ENCODE peak calls at places on chromosomes 5 and 9, in ten cellular contexts. U is HL-60, N is HCT116, T is SK-N-SH, M is stomach, I is suprapubic skin, S is sigmoid colon, Q is endothelial cell of umbilical vein, P is breast epithelium, G is Panc1. F is an unnamed sample.

GRCh38 chr9:91151014-91151740 is 210.5 kb downstream of the AUH start:
- DNase-seq in U (no peak), N (no peak), T (no peak), M (no peak), I (no peak), S (no peak), Q (no peak), P (no peak), G (no peak), F (no peak)

GRCh38 chr5:64229163-64229774 is 63.6 kb downstream of the RNF180 start:
- DNase-seq in U (no peak), N (no peak), T (peak; percentile 57), M (no peak), I (no peak), S (no peak), Q (peak; percentile 49), P (no peak), G (no peak), F (no peak)

GRCh38 chr5:134114886-134115805 is 665 bp downstream of the TCF7 start:
- DNase-seq in U (no peak), N (no peak), T (peak; percentile 84), M (peak; percentile 35), I (no peak), S (no peak), Q (no peak), P (no peak), G (no peak), F (no peak)

GRCh38 chr9:132910376-132910775 is 31.7 kb downstream of the SPACA9 start:
- DNase-seq in U (no peak), N (no peak), T (no peak), M (no peak), I (no peak), S (no peak), Q (no peak), P (no peak), G (no peak), F (no peak)

GRCh38 chr5:34789021-34789531 is 49.9 kb upstream of the TTC23L start:
- DNase-seq in U (no peak), N (no peak), T (no peak), M (no peak), I (no peak), S (no peak), Q (peak; percentile 95), P (no peak), G (no peak), F (no peak)

GRCh38 chr5:17190799-17191391 is 26.5 kb upstream of the BASP1 start:
- DNase-seq in U (no peak), N (no peak), T (no peak), M (no peak), I (no peak), S (no peak), Q (peak; percentile 58), P (no peak), G (no peak), F (no peak)

GRCh38 chr5:62282079-62282478 is 23.9 kb upstream of the KIF2A start:
- DNase-seq in U (no peak), N (no peak), T (no peak), M (no peak), I (no peak), S (no peak), Q (no peak), P (no peak), G (no peak), F (no peak)

GRCh38 chr9:130491830-130492465 is 47.2 kb downstream of the ASS1 start:
- DNase-seq in U (no peak), N (no peak), T (no peak), M (no peak), I (no peak), S (no peak), Q (no peak), P (no peak), G (no peak), F (no peak)

GRCh38 chr9:134735441-134736175 is 94.0 kb downstream of the COL5A1 start:
- DNase-seq in U (no peak), N (no peak), T (peak; percentile 62), M (peak; percentile 33), I (peak; percentile 88), S (peak; percentile 94), Q (no peak), P (no peak), G (no peak), F (no peak)

GRCh38 chr9:134731497-134732391 is 90.1 kb downstream of the COL5A1 start:
- DNase-seq in U (no peak), N (no peak), T (no peak), M (no peak), I (no peak), S (peak; percentile 72), Q (no peak), P (no peak), G (no peak), F (no peak)

GRCh38 chr9:134732392-134733110 is 90.9 kb downstream of the COL5A1 start:
- DNase-seq in U (no peak), N (no peak), T (no peak), M (no peak), I (no peak), S (peak; percentile 88), Q (no peak), P (no peak), G (no peak), F (no peak)

GRCh38 chr9:134733480-134734232 is 92.1 kb downstream of the COL5A1 start:
- DNase-seq in U (no peak), N (no peak), T (peak; percentile 51), M (no peak), I (no peak), S (peak; percentile 63), Q (no peak), P (no peak), G (no peak), F (no peak)

DNA sequence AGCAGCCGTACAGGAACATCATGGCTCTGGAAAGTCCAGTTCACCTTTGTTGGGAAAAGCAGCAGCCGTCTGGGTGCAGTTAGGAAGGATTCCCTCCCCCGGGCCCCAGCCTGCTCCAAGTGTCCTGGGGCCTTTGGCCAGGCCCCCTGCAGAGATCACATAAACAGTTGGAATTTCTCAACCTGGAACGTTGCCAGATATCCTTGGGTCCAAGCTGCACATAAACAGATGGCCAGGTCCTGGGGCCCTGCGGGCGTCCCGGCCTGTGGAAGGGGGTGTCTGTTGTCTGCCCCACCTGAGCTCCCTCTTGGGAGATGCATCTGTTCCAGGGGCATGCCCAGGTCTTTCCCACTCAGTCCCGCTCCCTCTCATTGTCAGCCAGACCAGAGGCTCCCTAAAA is 92.7 kb downstream of the COL5A1 start:
- DNase-seq in U (no peak), N (no peak), T (peak; percentile 82), M (no peak), I (no peak), S (peak; percentile 88), Q (no peak), P (no peak), G (no peak), F (no peak)
- TF ChIP-seq POLR2AphosphoS5 in U (no peak), N (no peak), T (no peak), M (peak; percentile 22), I (no peak), S (peak; percentile 69), Q (no peak), P (peak; percentile 16), G (no peak), F (peak; percentile 31)

GRCh38 chr5:484556-484955 is 39.7 kb downstream of the SLC9A3 start:
- DNase-seq in U (no peak), N (no peak), T (no peak), M (no peak), I (no peak), S (no peak), Q (no peak), P (no peak), G (no peak), F (no peak)

GRCh38 chr5:483434-484184 is 40.6 kb downstream of the EXOC3 start:
- DNase-seq in U (no peak), N (no peak), T (no peak), M (no peak), I (no peak), S (no peak), Q (no peak), P (no peak), G (no peak), F (no peak)

GRCh38 chr5:485113-485942 is 38.9 kb downstream of the SLC9A3 start:
- DNase-seq in U (no peak), N (no peak), T (no peak), M (no peak), I (no peak), S (no peak), Q (no peak), P (no peak), G (no peak), F (no peak)

GRCh38 chr5:488241-488640 is 36.0 kb downstream of the SLC9A3 start:
- DNase-seq in U (no peak), N (no peak), T (no peak), M (no peak), I (no peak), S (no peak), Q (no peak), P (no peak), G (no peak), F (no peak)

DNA sequence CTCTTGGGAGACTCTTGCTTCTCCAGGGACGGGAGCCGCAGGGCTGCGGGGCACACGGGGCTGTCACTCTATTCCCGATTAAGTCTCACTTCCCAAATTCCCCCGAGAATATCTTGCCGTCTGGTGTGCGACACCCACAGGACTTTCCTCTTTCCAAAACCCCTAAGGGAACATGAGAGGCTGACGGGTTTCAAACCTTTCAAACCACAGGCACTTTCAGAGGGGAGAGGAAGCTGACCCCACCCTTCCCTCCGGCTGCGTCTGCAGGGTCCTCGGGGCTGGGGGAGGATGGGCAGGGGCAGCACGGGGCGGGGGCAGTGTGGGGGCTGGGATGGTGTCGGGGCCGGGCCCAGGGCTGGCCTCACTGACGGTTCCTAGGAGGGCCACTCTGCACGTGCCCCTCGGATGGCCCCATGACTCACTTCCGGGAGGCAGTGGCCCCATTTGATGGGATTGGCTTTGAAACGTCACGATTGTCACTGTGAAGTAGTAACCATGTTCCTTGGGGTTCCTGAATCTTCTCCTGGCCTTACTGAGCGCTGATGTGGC is 38.2 kb downstream of the SLC9A3 start:
- DNase-seq in U (peak; percentile 30), N (no peak), T (no peak), M (no peak), I (no peak), S (no peak), Q (no peak), P (no peak), G (no peak), F (no peak)
- H3K27me3 ChIP-seq in U (peaks cover 31% of the 10 kb centered on the region), N (no peaks in the 10 kb centered on the region), T (no peaks in the 10 kb centered on the region), M (peaks cover 86% of the 10 kb centered on the region), I (peaks cover 54% of the 10 kb centered on the region), S (peaks cover 30% of the 10 kb centered on the region), Q (peaks cover 2% of the 10 kb centered on the region), P (peaks cover 80% of the 10 kb centered on the region), G (no peaks in the 10 kb centered on the region), F (no peaks in the 10 kb centered on the region)

GRCh38 chr9:638152-638551 is 203.3 kb upstream of the DMRT1 start:
- DNase-seq in U (no peak), N (no peak), T (no peak), M (no peak), I (no peak), S (no peak), Q (no peak), P (no peak), G (no peak), F (no peak)
- TF ChIP-seq POLR2AphosphoS5 in U (no peak), N (no peak), T (no peak), M (no peak), I (no peak), S (no peak), Q (no peak), P (no peak), G (no peak), F (no peak)

DNA sequence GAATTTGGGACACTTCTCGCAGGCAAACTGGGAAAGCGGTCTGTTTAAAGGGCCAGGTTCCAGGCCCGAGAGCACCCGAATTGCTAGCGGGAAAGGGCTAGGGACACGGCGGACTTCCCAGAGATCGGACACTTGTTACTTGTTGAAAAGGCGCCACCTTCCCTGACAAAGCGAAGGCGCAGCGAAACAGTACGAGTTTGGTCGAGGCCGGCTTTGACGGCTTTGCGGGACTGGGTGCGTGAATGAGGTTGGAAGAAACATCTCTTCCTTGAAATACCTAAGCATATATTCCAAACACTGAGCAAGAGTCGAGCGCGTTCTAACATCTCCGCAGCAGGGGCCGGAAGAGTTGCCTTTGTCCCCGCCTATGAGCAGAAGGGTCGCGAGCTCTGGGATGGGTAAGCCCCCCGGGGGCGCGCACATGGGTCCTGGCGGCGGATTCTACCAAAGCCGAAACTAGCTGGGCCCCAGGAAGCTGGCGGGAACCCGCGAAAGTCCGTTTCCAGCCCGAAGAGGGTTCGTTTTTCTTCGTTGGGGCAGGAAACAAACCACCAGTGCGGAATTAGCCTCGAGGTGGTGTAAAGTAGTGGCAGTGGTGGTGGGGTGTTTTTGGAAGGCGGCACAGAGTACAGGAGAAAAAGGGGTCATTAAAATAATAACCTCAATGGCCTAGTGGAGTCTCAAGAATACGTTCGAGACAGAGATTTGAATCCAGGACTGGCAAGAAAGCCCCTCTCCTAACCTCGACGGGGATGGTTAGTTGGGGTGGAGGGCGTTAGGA is 1.5 kb downstream of the GDNF start:
- DNase-seq in U (no peak), N (no peak), T (peak; percentile 32), M (no peak), I (no peak), S (peak; percentile 79), Q (peak; percentile 22), P (no peak), G (no peak), F (no peak)
- H3K27me3 ChIP-seq in U (peaks cover 81% of the 10 kb centered on the region), N (no peaks in the 10 kb centered on the region), T (no peaks in the 10 kb centered on the region), M (peaks cover 97% of the 10 kb centered on the region), I (peaks cover 92% of the 10 kb centered on the region), S (peaks cover 3% of the 10 kb centered on the region), Q (peaks cover 82% of the 10 kb centered on the region), P (peaks cover 94% of the 10 kb centered on the region), G (peaks cover 26% of the 10 kb centered on the region), F (peaks cover 19% of the 10 kb centered on the region)